ENCODE peak calls at places on chromosomes 3 and 15, in five cellular contexts. R is cardiac fibroblast, H is lung, B is DND-41, U is ovary. V is an unnamed sample.

GRCh38 chr3:87771338-87772059 is 287.3 kb downstream of the CGGBP1 start:
- DNase-seq in R (peak; percentile 22), H (peak; percentile 30), B (peak; percentile 29), U (no peak), V (peak; percentile 7)

GRCh38 chr15:51051776-51052175 is 42.9 kb downstream of the TNFAIP8L3 start:
- DNase-seq in R (peak; percentile 75), H (peak; percentile 37), B (no peak), U (no peak), V (no peak)

GRCh38 chr15:84669726-84670125 is 11.7 kb upstream of the NMB start:
- DNase-seq in R (no peak), H (no peak), B (no peak), U (no peak), V (peak; percentile 83)

GRCh38 chr3:58025406-58025805 is 17.2 kb downstream of the FLNB start:
- DNase-seq in R (no peak), H (no peak), B (no peak), U (no peak), V (no peak)

GRCh38 chr15:99407716-99408115 is 156.4 kb downstream of the LRRC28 start:
- DNase-seq in R (no peak), H (no peak), B (no peak), U (no peak), V (no peak)

GRCh38 chr3:69864751-69865150 is 125.5 kb downstream of the MITF start:
- DNase-seq in R (no peak), H (no peak), B (no peak), U (no peak), V (no peak)

GRCh38 chr3:50607271-50608091 is 4.1 kb downstream of the CISH start:
- DNase-seq in R (no peak), H (no peak), B (peak; percentile 64), U (no peak), V (no peak)

GRCh38 chr15:72398648-72399047 is 543 bp downstream of the TMEM202 start:
- DNase-seq in R (no peak), H (no peak), B (no peak), U (no peak), V (no peak)

GRCh38 chr15:41607033-41607432 is 48.0 kb downstream of the TYRO3 start:
- DNase-seq in R (peak; percentile 87), H (no peak), B (no peak), U (no peak), V (peak; percentile 94)

GRCh38 chr15:72591361-72591760 is 63.1 kb upstream of the GOLGA6B start:
- DNase-seq in R (peak; percentile 23), H (no peak), B (no peak), U (no peak), V (peak; percentile 20)

GRCh38 chr3:186979837-186980236 is 49.5 kb downstream of the ST6GAL1 start:
- DNase-seq in R (no peak), H (no peak), B (no peak), U (no peak), V (no peak)

GRCh38 chr3:108134555-108134880 is 43.7 kb upstream of the CD47 start:
- DNase-seq in R (no peak), H (no peak), B (no peak), U (no peak), V (no peak)

GRCh38 chr3:134291300-134292254 is 40.9 kb upstream of the RYK start:
- DNase-seq in R (peak; percentile 92), H (peak; percentile 68), B (no peak), U (peak; percentile 95), V (peak; percentile 93)

GRCh38 chr15:74264081-74264501 is 28.0 kb downstream of the CCDC33 start:
- DNase-seq in R (no peak), H (no peak), B (no peak), U (no peak), V (no peak)

GRCh38 chr3:149534671-149535394 is 60.3 kb downstream of the TM4SF4 start:
- DNase-seq in R (peak; percentile 53), H (peak; percentile 51), B (no peak), U (no peak), V (no peak)

GRCh38 chr3:42314411-42314810 is 48.4 kb upstream of the CCK start:
- DNase-seq in R (no peak), H (no peak), B (no peak), U (no peak), V (no peak)

GRCh38 chr3:172107403-172107802 is 68.0 kb downstream of the FNDC3B start:
- DNase-seq in R (no peak), H (no peak), B (peak; percentile 50), U (no peak), V (peak; percentile 47)

GRCh38 chr3:100748967-100749366 is 39.7 kb downstream of the TFG start:
- DNase-seq in R (no peak), H (no peak), B (no peak), U (no peak), V (no peak)

GRCh38 chr3:65625310-65625709 is 413.4 kb downstream of the MAGI1 start:
- DNase-seq in R (no peak), H (no peak), B (no peak), U (no peak), V (no peak)

GRCh38 chr3:46612324-46612723 is at the start of gene FAM240A:
- DNase-seq in R (peak; percentile 12), H (no peak), B (no peak), U (no peak), V (no peak)

GRCh38 chr3:20668411-20668810 is 482.4 kb upstream of the SGO1 start:
- DNase-seq in R (peak; percentile 15), H (no peak), B (no peak), U (no peak), V (no peak)

GRCh38 chr3:14451844-14452533 is 49.6 kb downstream of the SLC6A6 start:
- DNase-seq in R (peak; percentile 91), H (no peak), B (no peak), U (peak; percentile 93), V (peak; percentile 94)

DNA sequence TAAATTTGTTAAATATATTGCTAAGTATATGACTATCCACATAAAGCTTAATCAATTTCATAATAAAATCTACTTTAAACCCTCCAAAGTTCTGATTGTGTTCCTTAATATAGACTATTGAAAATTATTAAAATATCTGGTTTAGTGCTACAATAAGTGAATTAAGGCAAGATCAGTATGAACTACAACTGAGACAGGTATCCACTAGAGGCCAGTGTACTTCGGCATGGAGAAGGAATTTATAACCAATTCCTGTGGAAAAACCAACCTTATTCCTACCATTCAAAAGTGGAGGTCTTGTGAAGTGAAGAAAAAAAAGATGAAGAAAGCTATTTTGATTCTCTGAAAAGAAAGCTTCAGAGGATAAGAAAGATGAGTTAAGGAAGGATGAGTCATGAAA is 237.7 kb downstream of the SUCLG2 start:
- DNase-seq in R (no peak), H (no peak), B (no peak), U (no peak), V (no peak)
- TF ChIP-seq CTCF in R (peak; percentile 17), H (no peak), B (no peak), U (no peak), V (no peak)

DNA sequence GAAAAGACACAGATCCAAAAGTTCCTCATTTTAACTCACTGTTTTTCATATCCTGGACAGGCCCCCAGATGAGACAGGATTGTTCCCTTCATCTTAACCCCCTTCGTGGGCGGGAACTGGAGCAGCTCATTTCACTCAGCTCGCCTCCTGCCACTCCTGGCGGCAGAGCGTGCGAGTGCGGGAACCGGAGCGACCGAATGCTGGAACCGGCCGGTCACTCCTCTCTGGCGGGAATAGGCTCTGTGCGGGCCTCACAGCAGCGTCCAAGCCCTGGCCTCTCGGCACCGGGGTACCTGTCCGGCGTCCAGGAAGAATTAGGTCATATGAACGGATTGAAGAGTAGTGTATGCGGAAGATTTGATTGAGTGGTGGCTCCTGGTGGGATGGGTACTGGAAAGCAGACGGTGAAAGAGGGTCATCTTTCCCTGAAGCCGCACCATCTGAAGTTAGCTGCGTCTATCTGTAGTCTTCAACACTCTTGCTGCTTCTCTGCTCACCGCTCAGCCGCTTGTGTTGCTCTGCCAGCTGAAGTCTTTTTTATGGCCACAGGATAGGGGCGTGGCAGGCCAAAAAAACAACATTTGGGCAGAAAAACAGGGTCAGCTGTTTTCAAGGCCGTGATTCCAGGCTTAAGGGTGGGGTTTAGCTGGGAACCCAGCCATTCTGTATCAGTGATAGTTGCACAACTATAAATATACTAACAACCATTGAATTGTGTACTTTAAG is 42.3 kb upstream of the FXR1 start:
- DNase-seq in R (peak; percentile 76), H (no peak), B (no peak), U (peak; percentile 72), V (peak; percentile 15)
- H3K4me3 ChIP-seq in R (peak overlapping the region; percentile 24), H (no peak overlapping the region), B (no peak overlapping the region), U (peak overlapping the region; percentile 44), V (peak overlapping the region; percentile 15)

GRCh38 chr3:109803274-109803673 is 465.9 kb upstream of the DPPA4 start:
- DNase-seq in R (no peak), H (no peak), B (no peak), U (no peak), V (no peak)
- TF ChIP-seq CTCF in R (peak; percentile 58), H (no peak), B (peak; percentile 56), U (no peak), V (peak; percentile 18)

GRCh38 chr3:119181765-119182164 is 8.4 kb downstream of the UPK1B start:
- DNase-seq in R (peak; percentile 7), H (no peak), B (no peak), U (no peak), V (no peak)
- H3K4me3 ChIP-seq in R (no peak overlapping the region), H (no peak overlapping the region), B (no peak overlapping the region), U (no peak overlapping the region), V (no peak overlapping the region)

V was measured in foreskin fibroblast.